ENCODE peak calls at places on chromosomes 13 and 19, in four cellular contexts. O, F, I and S are unnamed samples.

GRCh38 chr19:5393088-5393487 is 52.5 kb upstream of the PTPRS start:
- DNase-seq in O (no peak), F (no peak), I (no peak), S (no peak)

GRCh38 chr19:30924670-30925069 is 424.6 kb downstream of the TSHZ3 start:
- DNase-seq in O (no peak), F (no peak), I (no peak), S (no peak)

GRCh38 chr13:48806522-48806921 is 152.8 kb downstream of the CYSLTR2 start:
- DNase-seq in O (no peak), F (no peak), I (no peak), S (no peak)

GRCh38 chr13:76383671-76384461 is 502.3 kb downstream of the KCTD12 start:
- DNase-seq in O (no peak), F (no peak), I (no peak), S (no peak)

GRCh38 chr13:24108615-24108965 is 51.9 kb upstream of the SPATA13 start:
- DNase-seq in O (no peak), F (no peak), I (no peak), S (no peak)

GRCh38 chr13:53545340-53545941 is 516.8 kb downstream of the OLFM4 start:
- DNase-seq in O (no peak), F (no peak), I (no peak), S (peak)

GRCh38 chr13:22062478-22063205 is 391.8 kb downstream of the FGF9 start:
- DNase-seq in O (no peak), F (no peak), I (no peak), S (no peak)

GRCh38 chr19:43438291-43439162 is 23.8 kb downstream of the TEX101 start:
- DNase-seq in O (no peak), F (no peak), I (no peak), S (no peak)

GRCh38 chr19:50516859-50517703 is 3.4 kb upstream of the ASPDH start:
- DNase-seq in O (no peak), F (no peak), I (no peak), S (no peak)

GRCh38 chr19:51489113-51489512 is 10.8 kb downstream of the CEACAM18 start:
- DNase-seq in O (no peak), F (no peak), I (no peak), S (no peak)

GRCh38 chr13:80814541-80814940 is 473.6 kb upstream of the SPRY2 start:
- DNase-seq in O (no peak), F (no peak), I (no peak), S (no peak)

GRCh38 chr13:105573134-105573533 is 962.3 kb downstream of the EFNB2 start:
- DNase-seq in O (no peak), F (no peak), I (no peak), S (no peak)

GRCh38 chr13:69857188-69857821 is 250.3 kb upstream of the ATXN8OS start:
- DNase-seq in O (peak), F (peak), I (peak), S (no peak)
- TF ChIP-seq NR2C2 in O (no peak), F (no peak), I (no peak), S (no peak)

DNA sequence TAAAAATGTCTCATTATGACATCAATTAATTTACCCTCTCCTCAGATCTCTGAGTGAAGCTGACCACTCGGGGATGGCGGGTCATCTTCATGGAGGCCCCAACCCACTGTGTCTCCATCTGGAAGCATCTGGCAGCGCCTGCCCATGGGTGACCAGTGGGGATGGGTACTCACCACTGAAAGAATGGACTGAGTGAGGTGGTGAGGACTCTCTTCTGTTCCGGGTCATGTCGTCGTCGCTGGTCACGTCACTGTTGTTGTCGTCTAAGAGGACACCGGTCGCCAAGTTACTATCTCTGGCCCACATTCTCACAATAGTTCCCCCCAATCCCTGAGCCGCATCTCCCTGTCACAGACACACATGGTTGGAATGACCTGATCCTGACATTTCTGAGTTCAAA is 17.1 kb downstream of the PEG3 start:
- DNase-seq in O (no peak), F (no peak), I (no peak), S (no peak)
- TF ChIP-seq NR2C2 in O (no peak), F (no peak), I (no peak), S (no peak)

GRCh38 chr13:41955605-41956004 is 5.3 kb downstream of the VWA8 start:
- DNase-seq in O (no peak), F (no peak), I (no peak), S (no peak)

GRCh38 chr13:41956272-41956671 is 4.6 kb downstream of the VWA8 start:
- DNase-seq in O (no peak), F (no peak), I (no peak), S (no peak)

GRCh38 chr13:41962994-41963393 is 2.1 kb upstream of the VWA8 start:
- DNase-seq in O (no peak), F (no peak), I (no peak), S (no peak)

GRCh38 chr13:41960700-41961697 is at the start of gene VWA8:
- DNase-seq in O (no peak), F (peak), I (peak), S (peak)

DNA sequence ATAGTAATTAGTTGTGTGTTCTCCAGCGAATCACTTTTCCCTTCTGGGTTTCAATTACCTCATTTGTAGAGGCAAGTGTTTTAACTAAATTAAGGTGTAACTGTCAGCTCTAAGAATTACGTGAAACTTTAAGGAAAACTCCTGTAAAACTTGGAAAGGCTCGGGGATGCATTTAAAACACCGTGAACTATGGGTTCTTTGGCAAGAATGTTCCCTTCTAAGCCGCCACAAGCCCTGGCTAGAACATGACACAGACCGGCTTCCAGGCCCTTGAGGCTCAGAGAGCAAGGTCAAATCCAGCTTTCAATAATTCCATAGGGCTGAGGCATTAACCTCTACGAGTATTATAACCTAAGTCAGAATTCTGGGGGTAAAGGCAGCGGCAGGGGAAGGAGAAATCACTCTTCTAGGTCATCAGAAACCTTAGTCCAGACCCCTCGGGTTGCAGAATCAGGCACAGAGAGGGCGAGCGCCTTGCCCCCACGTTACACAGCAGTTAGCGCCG is 662 bp downstream of the VWA8 start:
- DNase-seq in O (no peak), F (no peak), I (peak), S (no peak)
- TF ChIP-seq NR2C2 in O (no peak), F (no peak), I (no peak), S (no peak)

DNA sequence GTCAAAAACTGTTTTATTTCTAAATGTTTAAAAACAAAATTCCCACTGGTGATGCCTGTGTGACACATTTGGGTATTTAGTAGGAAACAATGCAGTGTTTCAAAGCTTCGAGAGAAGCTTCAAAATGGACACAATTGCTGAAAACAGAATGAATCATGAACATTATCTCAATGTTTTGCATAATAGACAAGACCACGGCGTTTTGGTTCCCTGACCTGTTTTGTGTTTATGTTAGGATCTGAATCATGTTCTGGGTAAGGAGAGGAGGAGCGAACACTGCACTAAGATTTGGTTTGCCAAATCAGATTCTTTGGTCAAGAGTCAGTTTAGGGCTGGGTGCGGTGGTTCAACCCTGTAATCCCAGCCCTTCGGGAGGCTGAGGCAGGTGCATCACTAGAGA is 42.2 kb downstream of the IFT88 start:
- DNase-seq in O (no peak), F (no peak), I (no peak), S (no peak)
- TF ChIP-seq NR2C2 in O (no peak), F (no peak), I (no peak), S (no peak)

GRCh38 chr13:74134777-74135305 is 637 bp upstream of the KLF12 start:
- DNase-seq in O (no peak), F (peak), I (no peak), S (peak)
- TF ChIP-seq NR2C2 in O (no peak), F (no peak), I (no peak), S (no peak)

GRCh38 chr19:1421218-1421957 is 14.0 kb downstream of the DAZAP1 start:
- DNase-seq in O (no peak), F (no peak), I (no peak), S (no peak)

GRCh38 chr19:1422943-1423342 is 15.3 kb upstream of the RPS15 start:
- DNase-seq in O (no peak), F (no peak), I (no peak), S (no peak)

GRCh38 chr19:1420590-1420989 is 13.2 kb downstream of the DAZAP1 start:
- DNase-seq in O (no peak), F (no peak), I (no peak), S (no peak)

GRCh38 chr19:1422360-1422759 is 15.0 kb downstream of the DAZAP1 start:
- DNase-seq in O (no peak), F (no peak), I (no peak), S (no peak)

DNA sequence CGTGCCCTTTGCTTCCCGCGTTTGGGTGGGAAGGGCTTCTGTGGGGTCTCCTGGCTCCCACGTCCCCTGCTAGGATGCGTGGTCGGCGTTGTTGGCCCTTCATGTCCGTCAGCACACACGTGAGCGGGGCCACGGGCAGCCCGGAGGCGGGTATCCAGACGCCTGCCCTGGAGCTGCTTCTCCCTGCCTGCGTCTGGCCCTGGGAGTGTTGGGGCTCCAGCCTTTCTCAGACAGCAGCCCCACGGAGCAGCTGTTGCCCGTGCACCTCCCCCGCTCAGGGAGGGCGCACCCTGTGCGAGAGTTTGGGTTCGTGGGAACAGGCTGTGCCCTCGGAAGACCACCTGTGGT is 14.5 kb downstream of the DAZAP1 start:
- DNase-seq in O (no peak), F (no peak), I (no peak), S (no peak)
- TF ChIP-seq NR2C2 in O (no peak), F (no peak), I (no peak), S (no peak)

GRCh38 chr13:41694902-41695301 is 237.6 kb downstream of the RGCC start:
- DNase-seq in O (peak), F (no peak), I (no peak), S (no peak)
- TF ChIP-seq NR2C2 in O (no peak), F (no peak), I (no peak), S (no peak)

DNA sequence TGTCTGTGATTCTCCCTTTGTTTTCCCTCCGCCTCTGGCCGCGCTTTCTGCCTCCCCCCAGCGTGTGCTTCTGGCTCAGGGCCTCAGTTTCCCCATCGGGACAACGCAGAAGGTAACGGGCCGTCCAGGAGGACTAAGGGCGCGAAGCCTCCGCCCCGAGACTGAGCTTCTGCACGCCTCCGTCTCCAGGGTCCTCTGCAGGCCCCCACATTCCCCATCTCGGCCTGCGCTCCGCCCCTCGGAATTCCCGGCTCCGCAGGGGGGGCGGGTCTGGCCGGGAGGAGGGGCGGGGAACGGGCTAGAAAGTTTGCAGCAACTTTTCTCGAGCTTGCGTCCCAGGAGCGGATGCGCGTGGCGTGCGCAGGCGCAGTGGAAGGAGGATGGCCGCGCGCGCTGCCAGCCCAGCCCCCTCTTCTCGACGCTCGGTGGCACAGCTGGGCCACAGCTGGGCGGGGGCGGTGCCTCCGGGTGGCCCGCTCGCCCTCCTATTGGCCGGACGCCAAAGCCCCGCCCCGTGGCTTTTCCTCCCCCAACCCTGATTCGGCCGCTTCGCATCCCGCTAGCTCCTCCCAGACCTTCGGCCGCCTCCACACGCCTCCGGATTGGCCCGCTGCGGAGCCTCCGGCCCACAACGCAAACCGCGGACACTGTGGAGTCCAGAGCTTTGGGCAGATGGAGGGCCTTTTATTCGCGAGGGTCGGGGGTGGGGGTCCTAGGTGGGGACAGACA is at the start of gene SIX5:
- DNase-seq in O (peak), F (peak), I (peak), S (peak)
- TF ChIP-seq NR2C2 in O (no peak), F (peak), I (peak), S (no peak)